ENCODE peak calls at places on chromosomes 6 and 20, in five cellular contexts. E is chondrocyte; N is amniotic stem cell; L is HFFc6; U is activated T-helper 1 cell treated with anti-CD3 and anti-CD28 coated beads, Interleukin-2, amount 50 U/mL, for 16 hours. W is an unnamed sample.

GRCh38 chr6:157822221-157823000 is 635 bp upstream of the SNX9 start:
- DNase-seq in L (no peak), E (no peak), N (no peak), U (no peak), W (peak; percentile 54)

GRCh38 chr20:41357424-41358163 is 9.0 kb downstream of the EMILIN3 start:
- DNase-seq in E (no peak), N (no peak), U (no peak), L (no peak), W (no peak)

GRCh38 chr6:104887350-104887749 is 27.6 kb upstream of the HACE1 start:
- DNase-seq in U (no peak), N (no peak), L (no peak), E (no peak), W (peak; percentile 91)

GRCh38 chr6:75376347-75377024 is 91.9 kb upstream of the TMEM30A start:
- DNase-seq in U (no peak), E (no peak), N (peak; percentile 6), L (peak; percentile 34), W (no peak)

GRCh38 chr6:37324131-37325033 is 29.4 kb upstream of the RNF8 start:
- DNase-seq in L (peak; percentile 77), U (no peak), E (no peak), N (no peak), W (no peak)

GRCh38 chr6:2966347-2966746 is 5.0 kb downstream of the SERPINB6 start:
- DNase-seq in U (no peak), L (no peak), N (no peak), E (no peak), W (no peak)

GRCh38 chr6:132961610-132962009 is 147.2 kb downstream of the RPS12 start:
- DNase-seq in N (no peak), E (no peak), U (no peak), L (no peak), W (no peak)

GRCh38 chr20:6940052-6940451 is 172.6 kb downstream of the BMP2 start:
- DNase-seq in N (no peak), U (no peak), E (no peak), L (no peak), W (peak; percentile 65)

GRCh38 chr6:37059344-37060194 is 54.1 kb downstream of the FGD2 start:
- DNase-seq in L (peak; percentile 96), N (peak; percentile 90), E (peak; percentile 47), U (no peak), W (peak; percentile 90)

GRCh38 chr6:98352348-98352747 is 482.0 kb upstream of the POU3F2 start:
- DNase-seq in U (no peak), E (no peak), L (no peak), N (no peak), W (no peak)

GRCh38 chr6:166877349-166877748 is 79.0 kb downstream of the RNASET2 start:
- DNase-seq in E (no peak), U (no peak), N (no peak), L (no peak), W (no peak)

GRCh38 chr20:2593756-2594155 is 57.4 kb downstream of the TMC2 start:
- DNase-seq in L (no peak), U (no peak), E (no peak), N (no peak), W (no peak)

GRCh38 chr6:1068068-1068467 is 243.8 kb upstream of the FOXQ1 start:
- DNase-seq in E (no peak), L (no peak), U (no peak), N (no peak), W (no peak)

GRCh38 chr6:99641270-99641669 is 34.6 kb downstream of the PRDM13 start:
- DNase-seq in N (no peak), U (no peak), E (no peak), L (no peak), W (no peak)

GRCh38 chr6:37459981-37460800 is 27.2 kb downstream of the CMTR1 start:
- DNase-seq in U (no peak), N (no peak), E (no peak), L (no peak), W (peak; percentile 53)

GRCh38 chr6:34810936-34811632 is 19.2 kb downstream of the BLTP3A start:
- DNase-seq in L (no peak), E (no peak), N (no peak), U (no peak), W (no peak)

GRCh38 chr6:6006428-6007310 is at the start of gene NRN1:
- DNase-seq in U (no peak), E (no peak), N (no peak), L (no peak), W (peak; percentile 42)

GRCh38 chr20:32325706-32326506 is 32.2 kb upstream of the ASXL1 start:
- DNase-seq in E (no peak), U (no peak), L (peak; percentile 82), N (peak; percentile 21), W (no peak)

GRCh38 chr6:946546-946945 is 253.6 kb upstream of the EXOC2 start:
- DNase-seq in U (no peak), L (peak; percentile 51), N (peak; percentile 50), E (no peak), W (no peak)

GRCh38 chr6:37874726-37875125 is 55.2 kb downstream of the ZFAND3 start:
- DNase-seq in L (no peak), N (no peak), E (no peak), U (no peak), W (no peak)

GRCh38 chr6:132962936-132963579 is 148.7 kb downstream of the RPS12 start:
- DNase-seq in E (no peak), L (peak; percentile 12), U (peak; percentile 15), N (peak; percentile 27), W (peak; percentile 84)

GRCh38 chr20:64076061-64076997 is 3.0 kb downstream of the RGS19 start:
- DNase-seq in E (no peak), N (no peak), L (no peak), U (no peak), W (no peak)

W was measured in left kidney.